ENCODE peak calls at places on chromosomes 1 and 21, in ten cellular contexts. G is K562, P is endodermal cell, A is aorta, B is mammary epithelial cell, C is PC-3, Y is IMR-90, U is A549, L is pancreas, X is Peyer's patch. H is an unnamed sample. For H3K4me1, the result is how much of the 10 kb centered on the place peaks cover.

GRCh38 chr1:246117066-246117791 is 389.9 kb downstream of the SMYD3 start:
- DNase-seq in G (peak), P (peak), A (no peak), B (no peak), C (peak), Y (peak), U (peak), L (peak), X (no peak), H (no peak)

GRCh38 chr1:59427155-59427554 is 130.3 kb downstream of the FGGY start:
- DNase-seq in G (peak), P (no peak), A (no peak), B (peak), C (peak), Y (peak), U (peak), L (no peak), X (no peak), H (no peak)

GRCh38 chr1:18932387-18932786 is 24.1 kb downstream of the IFFO2 start:
- DNase-seq in G (no peak), P (no peak), A (no peak), B (peak), C (peak), Y (peak), U (no peak), L (no peak), X (no peak), H (no peak)

GRCh38 chr21:43634618-43635017 is 24.7 kb downstream of the HSF2BP start:
- DNase-seq in G (no peak), P (no peak), A (no peak), B (no peak), C (no peak), Y (peak), U (no peak), L (no peak), X (no peak), H (no peak)

GRCh38 chr21:36218691-36219090 is 62.1 kb downstream of the DOP1B start:
- DNase-seq in G (no peak), P (no peak), A (no peak), B (no peak), C (no peak), Y (no peak), U (no peak), L (no peak), X (no peak), H (no peak)

GRCh38 chr1:26745191-26745590 is 42.6 kb upstream of the PIGV start:
- DNase-seq in G (no peak), P (no peak), A (no peak), B (no peak), C (no peak), Y (peak), U (no peak), L (no peak), X (no peak), H (no peak)

GRCh38 chr1:206608108-206608698 is 4.1 kb downstream of the EIF2D start:
- DNase-seq in G (peak), P (peak), A (no peak), B (peak), C (peak), Y (peak), U (peak), L (peak), X (peak), H (peak)

GRCh38 chr1:159279754-159280153 is 22.4 kb upstream of the FCER1A start:
- DNase-seq in G (no peak), P (no peak), A (no peak), B (no peak), C (no peak), Y (no peak), U (no peak), L (no peak), X (no peak), H (no peak)

GRCh38 chr1:17776426-17776825 is 21.3 kb downstream of the ACTL8 start:
- DNase-seq in G (no peak), P (no peak), A (no peak), B (no peak), C (no peak), Y (no peak), U (no peak), L (no peak), X (no peak), H (no peak)

GRCh38 chr1:227318003-227318851 is at the start of gene CDC42BPA:
- DNase-seq in G (peak), P (peak), A (peak), B (peak), C (peak), Y (peak), U (peak), L (peak), X (peak), H (no peak)

GRCh38 chr1:19066874-19067186 is 110.4 kb upstream of the IFFO2 start:
- DNase-seq in G (no peak), P (no peak), A (no peak), B (no peak), C (no peak), Y (no peak), U (no peak), L (no peak), X (no peak), H (no peak)

GRCh38 chr1:229114781-229115417 is 156.0 kb upstream of the RAB4A start:
- DNase-seq in G (no peak), P (peak), A (no peak), B (no peak), C (no peak), Y (peak), U (no peak), L (no peak), X (no peak), H (no peak)

GRCh38 chr21:35138665-35139381 is 89.7 kb upstream of the RUNX1 start:
- DNase-seq in G (peak), P (no peak), A (no peak), B (peak), C (peak), Y (peak), U (no peak), L (no peak), X (peak), H (no peak)

GRCh38 chr21:45043541-45044020 is 30.8 kb upstream of the ADARB1 start:
- DNase-seq in G (no peak), P (no peak), A (peak), B (no peak), C (no peak), Y (no peak), U (no peak), L (no peak), X (no peak), H (no peak)

GRCh38 chr1:147647796-147648633 is 22.3 kb downstream of the ACP6 start:
- DNase-seq in G (no peak), P (no peak), A (no peak), B (no peak), C (no peak), Y (no peak), U (no peak), L (no peak), X (peak), H (no peak)

GRCh38 chr1:108117908-108118902 is 81.9 kb downstream of the SLC25A24 start:
- DNase-seq in G (peak), P (no peak), A (peak), B (no peak), C (peak), Y (peak), U (no peak), L (no peak), X (no peak), H (no peak)

GRCh38 chr1:155479205-155479604 is 83.4 kb downstream of the ASH1L start:
- DNase-seq in G (no peak), P (no peak), A (no peak), B (peak), C (peak), Y (peak), U (no peak), L (no peak), X (no peak), H (no peak)

GRCh38 chr1:174746024-174746808 is 253.5 kb upstream of the CACYBP start:
- DNase-seq in G (no peak), P (no peak), A (no peak), B (no peak), C (no peak), Y (no peak), U (no peak), L (no peak), X (no peak), H (no peak)

GRCh38 chr21:34517491-34518245 is 5.7 kb upstream of the KCNE1 start:
- DNase-seq in G (peak), P (peak), A (no peak), B (no peak), C (peak), Y (no peak), U (no peak), L (no peak), X (no peak), H (no peak)

GRCh38 chr1:198619375-198620140 is 19.3 kb upstream of the PTPRC start:
- DNase-seq in G (no peak), P (no peak), A (no peak), B (no peak), C (no peak), Y (no peak), U (no peak), L (no peak), X (no peak), H (no peak)

GRCh38 chr1:67723620-67724019 is 38.6 kb downstream of the GADD45A start:
- DNase-seq in G (peak), P (no peak), A (no peak), B (peak), C (peak), Y (peak), U (no peak), L (no peak), X (no peak), H (no peak)

GRCh38 chr1:98055457-98055856 is 134.6 kb upstream of the DPYD start:
- DNase-seq in G (no peak), P (no peak), A (no peak), B (no peak), C (no peak), Y (no peak), U (no peak), L (no peak), X (no peak), H (no peak)

GRCh38 chr1:155210304-155210703 is 1.8 kb downstream of the MTX1 start:
- DNase-seq in G (peak), P (no peak), A (peak), B (no peak), C (no peak), Y (no peak), U (no peak), L (no peak), X (no peak), H (no peak)

GRCh38 chr1:243723458-243724043 is 126.5 kb downstream of the AKT3 start:
- DNase-seq in G (no peak), P (no peak), A (no peak), B (no peak), C (no peak), Y (no peak), U (no peak), L (no peak), X (no peak), H (no peak)

GRCh38 chr1:210633636-210634035 is 304.9 kb downstream of the HHAT start:
- DNase-seq in G (no peak), P (no peak), A (no peak), B (no peak), C (no peak), Y (no peak), U (no peak), L (no peak), X (no peak), H (no peak)

GRCh38 chr1:22379566-22379965 is 72.1 kb upstream of the ZBTB40 start:
- DNase-seq in G (no peak), P (no peak), A (no peak), B (no peak), C (no peak), Y (no peak), U (no peak), L (no peak), X (no peak), H (no peak)

GRCh38 chr1:202685671-202686070 is 24.6 kb downstream of the SYT2 start:
- DNase-seq in G (no peak), P (no peak), A (no peak), B (no peak), C (no peak), Y (no peak), U (no peak), L (no peak), X (no peak), H (no peak)

GRCh38 chr1:13584876-13585598 is 1.4 kb downstream of the PDPN start:
- DNase-seq in G (no peak), P (no peak), A (no peak), B (no peak), C (no peak), Y (no peak), U (no peak), L (no peak), X (no peak), H (no peak)

DNA sequence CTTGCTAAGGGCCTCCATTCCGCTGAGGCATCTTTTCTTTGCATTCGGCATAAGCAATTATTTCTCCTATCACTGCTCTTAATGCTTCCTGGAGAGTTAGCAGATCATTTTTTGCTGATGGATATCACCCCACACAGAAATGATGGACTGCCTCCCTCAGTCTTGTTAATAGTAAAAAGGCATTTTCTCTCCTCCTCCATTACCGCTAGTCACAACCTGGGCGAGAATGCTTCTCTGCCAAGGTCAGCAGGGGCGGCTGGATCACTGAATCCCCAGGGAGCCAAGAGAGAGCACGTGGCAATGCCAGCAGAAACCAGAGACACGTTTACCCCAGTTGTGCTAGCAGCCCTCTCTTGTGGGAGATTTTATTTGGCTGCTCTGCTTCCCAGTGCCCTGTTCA is 75.0 kb downstream of the ELAVL4 start:
- DNase-seq in G (no peak), P (no peak), A (no peak), B (no peak), C (no peak), Y (no peak), U (no peak), L (no peak), X (no peak), H (no peak)
- H3K4me1 ChIP-seq in G (under half), P (under half), A (under half), B (under half), C (under half), Y (under half), U (under half), L (under half), X (under half), H (under half)

GRCh38 chr1:46486432-46487015 is 3.1 kb upstream of the DMBX1 start:
- DNase-seq in G (no peak), P (no peak), A (peak), B (no peak), C (no peak), Y (no peak), U (no peak), L (no peak), X (no peak), H (no peak)
- H3K4me1 ChIP-seq in G (half or more), P (under half), A (under half), B (under half), C (under half), Y (under half), U (under half), L (under half), X (under half), H (under half)

DNA sequence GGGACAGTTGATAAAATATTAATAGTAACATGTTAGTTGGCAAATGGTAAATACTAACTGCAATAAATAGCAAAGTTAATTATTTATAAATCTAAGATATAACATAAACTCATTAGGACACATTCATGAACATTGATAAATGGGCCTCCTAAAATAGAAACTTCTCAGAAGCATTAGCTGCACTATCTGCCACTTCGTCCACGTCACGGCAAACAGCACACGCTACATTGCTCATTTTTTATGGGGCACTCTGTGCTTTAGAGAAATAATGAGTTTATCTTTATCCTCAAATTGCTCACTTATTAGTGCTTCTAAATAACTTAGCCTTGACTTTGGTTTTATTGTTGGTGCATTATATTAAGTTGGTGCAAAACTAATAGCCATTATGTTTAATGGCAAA is 16.3 kb upstream of the HPCAL4 start:
- DNase-seq in G (no peak), P (no peak), A (no peak), B (no peak), C (no peak), Y (no peak), U (no peak), L (no peak), X (no peak), H (no peak)
- H3K4me1 ChIP-seq in G (under half), P (under half), A (under half), B (under half), C (under half), Y (under half), U (under half), L (under half), X (under half), H (under half)

GRCh38 chr1:205298191-205298994 is 23.2 kb downstream of the NUAK2 start:
- DNase-seq in G (no peak), P (peak), A (no peak), B (peak), C (peak), Y (peak), U (peak), L (peak), X (no peak), H (no peak)
- H3K4me1 ChIP-seq in G (under half), P (under half), A (under half), B (half or more), C (half or more), Y (under half), U (half or more), L (under half), X (under half), H (under half)

GRCh38 chr1:234871039-234871709 is 257.5 kb downstream of the TOMM20 start:
- DNase-seq in G (no peak), P (no peak), A (no peak), B (no peak), C (no peak), Y (no peak), U (no peak), L (no peak), X (no peak), H (no peak)

GRCh38 chr1:234870582-234870981 is 258.1 kb downstream of the TOMM20 start:
- DNase-seq in G (no peak), P (no peak), A (no peak), B (no peak), C (no peak), Y (no peak), U (no peak), L (no peak), X (no peak), H (no peak)

GRCh38 chr1:234870020-234870378 is 258.6 kb downstream of the TOMM20 start:
- DNase-seq in G (no peak), P (no peak), A (no peak), B (no peak), C (no peak), Y (no peak), U (no peak), L (no peak), X (no peak), H (no peak)

GRCh38 chr1:234868296-234869147 is 258.5 kb upstream of the IRF2BP2 start:
- DNase-seq in G (no peak), P (peak), A (no peak), B (no peak), C (no peak), Y (no peak), U (no peak), L (no peak), X (no peak), H (no peak)

GRCh38 chr1:234869182-234870019 is 259.2 kb downstream of the TOMM20 start:
- DNase-seq in G (peak), P (no peak), A (no peak), B (no peak), C (no peak), Y (no peak), U (no peak), L (no peak), X (no peak), H (no peak)
- H3K4me1 ChIP-seq in G (half or more), P (under half), A (under half), B (under half), C (under half), Y (under half), U (under half), L (under half), X (under half), H (under half)

DNA sequence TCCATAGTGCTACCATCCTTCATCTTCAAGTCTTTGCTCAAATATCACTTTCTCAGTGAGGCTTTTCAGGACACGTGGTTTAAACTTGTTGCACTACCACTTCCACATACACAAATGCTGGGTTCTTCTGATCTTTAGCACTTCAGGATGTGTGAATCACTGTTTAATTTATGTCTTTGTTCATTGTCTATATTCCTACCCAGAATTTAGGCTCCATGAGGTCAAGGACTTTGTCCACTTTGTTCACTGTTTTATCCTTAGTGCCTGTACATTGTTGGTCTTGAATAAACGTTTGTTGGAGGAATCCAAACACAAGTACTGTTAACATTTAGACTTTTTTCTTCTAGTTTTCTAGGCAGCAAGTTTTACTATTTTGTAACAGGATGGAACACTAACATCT is 42.6 kb upstream of the RALGPS2 start:
- DNase-seq in G (no peak), P (no peak), A (no peak), B (peak), C (peak), Y (no peak), U (no peak), L (no peak), X (no peak), H (no peak)
- H3K4me1 ChIP-seq in G (under half), P (under half), A (under half), B (under half), C (under half), Y (under half), U (under half), L (under half), X (under half), H (under half)

GRCh38 chr1:114333670-114334069 is 177.3 kb downstream of the TRIM33 start:
- DNase-seq in G (no peak), P (no peak), A (no peak), B (no peak), C (no peak), Y (no peak), U (no peak), L (no peak), X (no peak), H (no peak)

GRCh38 chr1:114334297-114334696 is 176.7 kb downstream of the TRIM33 start:
- DNase-seq in G (no peak), P (no peak), A (no peak), B (no peak), C (no peak), Y (no peak), U (no peak), L (no peak), X (no peak), H (no peak)

GRCh38 chr1:114337417-114337816 is 173.6 kb downstream of the TRIM33 start:
- DNase-seq in G (no peak), P (no peak), A (no peak), B (no peak), C (no peak), Y (no peak), U (no peak), L (no peak), X (no peak), H (no peak)

GRCh38 chr1:114336360-114336759 is 174.6 kb downstream of the TRIM33 start:
- DNase-seq in G (no peak), P (no peak), A (no peak), B (peak), C (no peak), Y (no peak), U (no peak), L (no peak), X (no peak), H (no peak)

DNA sequence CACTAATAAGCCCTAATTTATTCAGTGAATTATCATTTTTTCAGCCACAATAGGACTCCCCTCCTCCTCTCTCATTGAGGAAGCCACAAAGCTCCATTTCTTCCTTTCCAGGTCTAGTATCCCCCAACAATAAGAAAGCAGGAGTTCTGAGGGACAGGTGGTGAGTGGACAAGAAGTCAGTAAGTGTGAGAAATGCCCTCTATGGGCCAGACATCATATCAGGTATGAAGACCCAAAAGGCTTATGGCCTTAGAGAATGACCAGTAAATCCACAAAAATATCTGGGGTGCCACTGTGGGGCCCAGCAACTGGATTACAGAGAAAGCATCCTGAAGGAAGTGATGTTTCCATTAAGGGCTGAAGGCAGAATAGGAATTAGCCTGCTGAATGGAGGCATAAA is 175.7 kb downstream of the TRIM33 start:
- DNase-seq in G (no peak), P (no peak), A (no peak), B (no peak), C (no peak), Y (no peak), U (no peak), L (no peak), X (no peak), H (no peak)
- H3K4me1 ChIP-seq in G (under half), P (under half), A (under half), B (under half), C (under half), Y (under half), U (under half), L (under half), X (under half), H (under half)

DNA sequence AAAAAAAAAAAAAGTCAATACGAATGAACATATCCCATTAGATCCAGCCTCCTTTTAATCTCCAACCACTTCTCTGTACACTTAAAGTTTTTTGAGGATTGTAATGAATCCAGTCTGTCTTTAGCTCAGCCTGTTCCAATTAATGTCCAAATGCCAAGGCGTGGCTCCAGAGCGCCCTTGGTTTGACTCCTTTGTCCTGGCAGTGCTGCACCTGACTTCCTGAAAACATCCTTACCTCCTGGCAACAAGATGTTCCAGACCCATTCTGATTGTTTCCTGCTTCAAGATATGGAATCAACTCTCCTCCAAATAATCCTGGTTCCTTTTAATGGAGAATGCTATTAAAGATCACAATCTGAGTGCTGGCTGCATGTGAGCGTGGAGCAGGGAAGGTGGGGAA is 74.1 kb upstream of the FAM20B start:
- DNase-seq in G (no peak), P (no peak), A (no peak), B (no peak), C (no peak), Y (no peak), U (no peak), L (no peak), X (no peak), H (no peak)
- H3K4me1 ChIP-seq in G (under half), P (under half), A (under half), B (under half), C (under half), Y (under half), U (under half), L (under half), X (under half), H (under half)